ENCODE peak calls at places on chromosomes 16 and 17, in seven cellular contexts. P is transverse colon, T is sigmoid colon, H is suprapubic skin, A is upper lobe of left lung, J is HCT116, X is HepG2. U is an unnamed sample.

GRCh38 chr17:75615301-75615700 is 17.9 kb upstream of the SMIM5 start:
- DNase-seq in T (no peak), H (no peak), X (no peak), A (no peak), J (no peak), P (no peak), U (no peak)

GRCh38 chr16:83903739-83904138 is 4.8 kb downstream of the MLYCD start:
- DNase-seq in P (peak), J (no peak), X (no peak), A (no peak), T (peak), H (no peak), U (no peak)

GRCh38 chr17:59332890-59333377 is 1.5 kb downstream of the YPEL2 start:
- DNase-seq in A (peak), J (no peak), X (no peak), T (peak), H (peak), P (peak), U (peak)

GRCh38 chr17:260031-260791 is 78.8 kb upstream of the DOC2B start:
- DNase-seq in X (no peak), H (peak), J (no peak), A (peak), T (peak), P (no peak), U (no peak)

GRCh38 chr16:13453938-13454553 is 465.9 kb upstream of the ERCC4 start:
- DNase-seq in P (peak), X (peak), J (peak), A (no peak), T (no peak), H (no peak), U (peak)

GRCh38 chr17:76005263-76006149 is 4.9 kb downstream of the CDK3 start:
- DNase-seq in J (peak), X (peak), A (peak), P (peak), T (peak), H (peak), U (peak)

GRCh38 chr16:9901-10665 is 43.3 kb downstream of the POLR3K start:
- DNase-seq in X (no peak), A (no peak), T (peak), H (no peak), P (peak), J (no peak), U (no peak)

GRCh38 chr17:59607817-59608403 is 11.8 kb upstream of the CLTC start:
- DNase-seq in T (no peak), X (peak), J (no peak), A (no peak), H (no peak), P (no peak), U (no peak)

GRCh38 chr16:66660422-66661209 is 35.9 kb downstream of the CMTM4 start:
- DNase-seq in H (no peak), X (peak), T (peak), J (no peak), A (peak), P (peak), U (peak)

GRCh38 chr16:17228048-17228707 is 242.6 kb downstream of the XYLT1 start:
- DNase-seq in A (no peak), P (no peak), J (no peak), X (no peak), H (no peak), T (no peak), U (no peak)

GRCh38 chr17:64741038-64741641 is 79.0 kb upstream of the SMURF2 start:
- DNase-seq in J (no peak), X (no peak), H (peak), P (no peak), A (peak), T (no peak), U (no peak)

GRCh38 chr17:15351925-15352324 is 10.5 kb upstream of the TEKT3 start:
- DNase-seq in A (no peak), X (no peak), J (no peak), T (peak), P (peak), H (no peak), U (no peak)

GRCh38 chr16:52488837-52489289 is 58.1 kb downstream of the TOX3 start:
- DNase-seq in J (no peak), P (peak), H (no peak), A (no peak), T (no peak), X (peak), U (no peak)

GRCh38 chr16:11586375-11586855 is 304 bp downstream of the LITAF start:
- DNase-seq in X (no peak), P (no peak), A (no peak), J (no peak), T (no peak), H (no peak), U (no peak)

GRCh38 chr16:75593825-75594820 is 27.9 kb downstream of the GABARAPL2 start:
- DNase-seq in X (peak), H (peak), P (no peak), J (no peak), A (no peak), T (no peak), U (no peak)

GRCh38 chr17:61583242-61583641 is 7.8 kb downstream of the NACA2 start:
- DNase-seq in H (no peak), J (peak), A (no peak), X (peak), P (no peak), T (no peak), U (no peak)

GRCh38 chr17:42129109-42129837 is 6.7 kb downstream of the HSPB9 start:
- DNase-seq in T (peak), X (no peak), H (no peak), J (no peak), P (no peak), A (peak), U (no peak)

GRCh38 chr17:5557485-5557884 is 26.8 kb downstream of the NLRP1 start:
- DNase-seq in A (no peak), H (peak), P (no peak), J (no peak), T (no peak), X (no peak), U (no peak)

GRCh38 chr17:55320594-55321506 is 56.1 kb downstream of the HLF start:
- DNase-seq in A (no peak), T (no peak), P (no peak), H (no peak), J (no peak), X (no peak), U (peak)
- TF ChIP-seq POLR2AphosphoS5 in A (no peak), T (no peak), P (no peak), H (no peak), J (no peak), X (no peak), U (peak)

DNA sequence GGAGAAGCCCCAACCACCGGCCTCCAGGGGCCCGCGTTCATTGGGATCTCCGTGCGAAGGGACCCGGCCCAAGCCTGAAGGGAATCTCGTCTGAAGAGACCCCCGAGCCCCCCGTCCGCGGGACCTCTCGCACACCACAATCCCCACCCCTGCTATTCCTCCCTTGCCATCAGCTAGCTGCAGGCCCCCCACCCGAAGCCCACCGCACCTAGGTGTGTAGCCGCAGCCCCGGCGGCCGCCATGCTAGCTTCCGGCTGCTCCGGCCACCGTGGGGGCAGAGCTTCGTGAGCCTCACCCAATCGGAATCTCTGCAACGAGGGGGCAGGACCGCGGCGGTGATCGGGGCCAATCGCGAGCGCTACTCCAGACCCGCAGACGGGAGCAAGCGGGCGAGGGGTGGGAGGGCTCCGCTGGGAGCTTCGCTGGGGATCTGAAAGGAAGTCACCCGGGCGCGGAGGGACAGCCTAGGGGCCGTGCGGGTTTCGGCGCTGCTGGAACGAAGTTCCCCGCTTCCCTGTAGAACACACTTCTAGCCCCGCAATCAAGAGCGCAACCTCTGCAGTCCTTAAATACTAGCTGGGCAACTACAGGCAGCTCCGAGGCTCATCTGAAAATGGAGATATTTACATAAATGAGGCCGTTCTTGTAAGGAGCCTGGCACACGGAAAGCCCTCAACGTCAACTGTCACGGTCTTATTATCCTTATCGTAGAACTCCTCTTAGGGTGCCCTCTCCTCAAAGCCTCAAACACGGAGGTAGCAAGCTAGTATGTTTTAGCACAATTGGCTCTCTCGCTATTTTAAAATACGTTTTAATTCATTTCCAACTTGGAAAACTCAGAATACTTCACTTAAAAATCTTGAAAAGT is at the start of gene PIGS:
- DNase-seq in X (peak), J (peak), P (peak), H (peak), A (peak), T (peak), U (peak)
- TF ChIP-seq POLR2A in X (peak), J (peak), P (peak), H (peak), A (peak), T (peak), U (peak)

GRCh38 chr17:50952889-50953288 is 86.7 kb upstream of the TOB1 start:
- DNase-seq in J (no peak), X (no peak), P (no peak), A (no peak), H (peak), T (no peak), U (no peak)
- H3K4me3 ChIP-seq in J (no peak), X (no peak), P (no peak), A (no peak), H (no peak), T (no peak), U (no peak)

GRCh38 chr17:67376892-67377726 is at the start of gene PITPNC1:
- DNase-seq in T (peak), X (peak), H (peak), J (peak), A (peak), P (peak), U (peak)
- TF ChIP-seq POLR2AphosphoS5 in T (peak), X (no peak), H (peak), J (peak), A (peak), P (peak), U (peak)

GRCh38 chr17:44385287-44386181 is 3.9 kb downstream of the ITGA2B start:
- DNase-seq in P (peak), X (peak), J (peak), H (peak), A (peak), T (peak), U (peak)
- TF ChIP-seq POLR2A in P (no peak), X (no peak), J (no peak), H (no peak), A (peak), T (no peak), U (peak)

GRCh38 chr17:4508207-4508606 is 9.5 kb downstream of the SPNS2 start:
- DNase-seq in X (no peak), P (no peak), T (no peak), J (no peak), H (no peak), A (no peak), U (no peak)

GRCh38 chr17:4507361-4508111 is 8.9 kb downstream of the SPNS2 start:
- DNase-seq in J (no peak), X (no peak), P (no peak), H (no peak), T (no peak), A (peak), U (no peak)

GRCh38 chr17:4506180-4506814 is 7.6 kb downstream of the SPNS2 start:
- DNase-seq in P (no peak), J (no peak), A (no peak), H (no peak), T (no peak), X (no peak), U (no peak)

GRCh38 chr17:4505187-4505586 is 6.5 kb downstream of the SPNS2 start:
- DNase-seq in J (no peak), A (no peak), T (no peak), X (no peak), P (no peak), H (no peak), U (no peak)

GRCh38 chr17:4506892-4507291 is 8.2 kb downstream of the SPNS2 start:
- DNase-seq in P (no peak), A (no peak), H (no peak), T (no peak), J (no peak), X (no peak), U (no peak)
- H3K4me3 ChIP-seq in P (no peak), A (no peak), H (no peak), T (no peak), J (no peak), X (no peak), U (no peak)

DNA sequence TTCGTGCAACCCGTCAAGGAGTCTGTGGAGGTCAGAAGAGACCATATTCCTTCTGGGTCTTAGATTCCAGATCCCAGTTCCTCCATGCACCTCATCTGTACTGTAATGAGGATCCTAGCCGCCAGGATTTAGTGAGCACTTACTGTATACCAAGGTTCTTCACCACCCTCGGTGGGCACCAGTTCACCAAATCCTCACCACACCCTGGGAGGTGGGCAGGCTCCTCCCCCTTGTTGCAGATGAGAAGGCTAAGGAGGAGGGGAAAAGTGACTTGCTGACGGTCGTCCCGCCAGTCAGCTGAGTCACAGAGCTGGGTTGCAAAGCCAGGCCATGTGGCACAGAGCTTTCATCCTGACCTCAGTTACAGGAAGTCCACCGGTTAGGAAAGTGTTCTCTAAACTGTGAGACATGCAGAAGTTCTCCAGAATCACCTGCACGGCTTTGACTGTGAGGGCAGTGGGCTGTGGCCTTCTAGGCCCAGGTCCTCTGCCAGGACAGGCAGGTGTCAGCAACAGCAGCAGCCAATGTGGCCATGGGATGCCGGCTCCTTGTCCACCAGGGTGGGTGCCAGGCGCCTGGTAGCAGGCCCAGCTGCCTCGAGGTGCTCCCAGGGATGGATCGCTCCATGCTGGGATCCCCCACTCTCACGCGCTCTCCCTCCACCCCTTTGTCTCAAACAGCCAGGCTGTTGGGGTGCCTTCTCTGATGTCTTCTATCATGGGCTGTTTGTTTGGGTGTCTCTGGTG is 240.3 kb upstream of the GSE1 start:
- DNase-seq in T (peak), H (no peak), A (peak), P (no peak), X (peak), J (no peak), U (no peak)
- TF ChIP-seq POLR2AphosphoS5 in T (no peak), H (no peak), A (peak), P (peak), X (no peak), J (no peak), U (peak)

GRCh38 chr17:2971851-2972250 is 91.6 kb downstream of the OR1D5 start:
- DNase-seq in J (no peak), P (no peak), A (no peak), X (no peak), T (no peak), H (no peak), U (no peak)
- TF ChIP-seq POLR2A in J (no peak), P (no peak), A (no peak), X (no peak), T (no peak), H (no peak), U (no peak)

DNA sequence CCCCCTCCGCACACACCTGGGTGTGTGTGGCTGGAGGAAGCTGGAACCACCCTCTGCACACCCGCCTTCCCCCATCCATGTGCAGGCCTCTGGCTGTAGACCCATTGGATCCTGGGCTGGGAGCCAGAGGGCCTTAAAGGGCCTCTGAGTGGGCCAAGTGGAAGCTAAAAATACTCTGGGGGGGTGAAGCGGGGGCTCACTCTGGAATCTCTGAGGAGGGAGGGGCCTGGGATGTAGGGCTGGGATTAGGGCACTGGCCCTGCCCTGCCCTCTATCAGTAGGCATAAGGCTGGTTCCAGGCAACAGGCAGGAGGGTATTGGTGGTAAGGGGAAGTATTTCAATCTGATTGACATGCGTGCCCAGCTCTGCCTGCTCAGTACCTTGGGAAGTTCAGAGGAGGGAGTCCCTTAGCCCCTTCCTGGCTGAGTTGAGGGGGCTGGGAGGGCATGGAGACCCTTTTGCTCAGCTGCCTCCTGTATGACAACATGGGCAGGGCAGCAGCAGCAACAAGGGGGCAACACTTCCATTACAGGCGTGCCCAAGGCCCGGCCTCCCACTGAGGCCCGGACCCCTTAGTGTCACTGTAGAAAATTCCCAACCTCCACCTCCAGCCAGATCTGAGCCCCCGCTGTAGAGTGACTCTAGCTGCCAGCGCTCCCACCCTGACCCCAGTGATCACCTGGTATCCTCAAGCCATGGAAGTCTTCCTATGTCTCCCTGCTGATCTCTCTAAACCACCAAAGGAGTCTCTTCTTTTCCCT is 5.2 kb downstream of the ITGA3 start:
- DNase-seq in J (no peak), X (no peak), P (peak), A (peak), T (peak), H (peak), U (peak)
- H3K4me3 ChIP-seq in J (peak), X (no peak), P (no peak), A (peak), T (no peak), H (peak), U (no peak)